ENCODE peak calls at places on chromosome X, in seven cellular contexts. I, X, Z, M, B, F and H are unnamed samples.

GRCh38 chrX:45824471-45824870 is 623.8 kb upstream of the DIPK2B start:
- DNase-seq in M (no peak), X (peak; percentile 93), I (peak; percentile 96), F (no peak), Z (no peak), B (peak; percentile 17), H (peak; percentile 93)

GRCh38 chrX:19879181-19879580 is 8.2 kb downstream of the SH3KBP1 start:
- DNase-seq in I (no peak), X (no peak), M (no peak), B (no peak), F (no peak), Z (no peak), H (no peak)

GRCh38 chrX:144916785-144917184 is 330.5 kb upstream of the SPANXN1 start:
- DNase-seq in B (no peak), X (no peak), Z (no peak), I (no peak), M (no peak), F (no peak), H (no peak)

GRCh38 chrX:18674417-18674787 is 2.5 kb upstream of the RS1 start:
- DNase-seq in B (no peak), F (no peak), X (no peak), Z (peak; percentile 58), M (peak; percentile 61), I (no peak), H (no peak)

GRCh38 chrX:8067754-8068469 is 103.2 kb downstream of the VCX2 start:
- DNase-seq in F (no peak), X (peak; percentile 13), Z (no peak), B (no peak), I (peak; percentile 28), M (no peak), H (no peak)

GRCh38 chrX:119655125-119655524 is 37.8 kb downstream of the SEPTIN6 start:
- DNase-seq in I (peak; percentile 88), M (peak; percentile 66), B (peak; percentile 41), X (peak; percentile 96), Z (no peak), F (no peak), H (peak; percentile 70)

GRCh38 chrX:152861116-152861515 is 30.3 kb downstream of the NSDHL start:
- DNase-seq in Z (no peak), M (no peak), B (no peak), X (peak; percentile 10), F (no peak), I (peak; percentile 21), H (no peak)

GRCh38 chrX:3541336-3541735 is 172.1 kb downstream of the PRKX start:
- DNase-seq in B (no peak), F (no peak), Z (no peak), I (no peak), M (no peak), X (no peak), H (no peak)

GRCh38 chrX:443676-444210 is 57.0 kb upstream of the PPP2R3B start:
- DNase-seq in B (no peak), M (no peak), X (no peak), Z (no peak), I (no peak), F (no peak), H (no peak)

GRCh38 chrX:27008486-27008885 is 454.7 kb downstream of the PPP4R3C start:
- DNase-seq in Z (no peak), X (no peak), F (no peak), B (no peak), I (no peak), M (no peak), H (no peak)

GRCh38 chrX:74118503-74118902 is 185.5 kb upstream of the ZCCHC13 start:
- DNase-seq in M (no peak), Z (no peak), I (no peak), X (no peak), F (no peak), B (no peak), H (no peak)

GRCh38 chrX:2691543-2692220 is 587 bp downstream of the CD99 start:
- DNase-seq in I (peak; percentile 31), M (no peak), Z (peak; percentile 78), X (peak; percentile 49), F (peak; percentile 41), B (no peak), H (peak; percentile 62)

GRCh38 chrX:135345328-135345645 is 36.0 kb downstream of the ETDC start:
- DNase-seq in M (no peak), Z (no peak), X (peak; percentile 65), I (peak; percentile 49), F (peak; percentile 29), B (no peak), H (peak; percentile 67)

GRCh38 chrX:44071847-44072545 is 98.8 kb upstream of the NDP start:
- DNase-seq in I (peak; percentile 55), M (no peak), B (no peak), X (peak; percentile 1), Z (no peak), F (no peak), H (peak; percentile 30)

GRCh38 chrX:70762285-70762684 is 146.2 kb downstream of the TEX11 start:
- DNase-seq in B (no peak), M (no peak), I (no peak), X (no peak), Z (no peak), F (no peak), H (no peak)

GRCh38 chrX:14027511-14028019 is 2.1 kb downstream of the GEMIN8 start:
- DNase-seq in B (no peak), M (no peak), Z (no peak), F (no peak), X (peak; percentile 58), I (peak; percentile 86), H (peak; percentile 75)

GRCh38 chrX:101676571-101676970 is 16.9 kb upstream of the ARMCX2 start:
- DNase-seq in I (no peak), M (no peak), X (no peak), B (no peak), F (no peak), Z (no peak), H (no peak)

DNA sequence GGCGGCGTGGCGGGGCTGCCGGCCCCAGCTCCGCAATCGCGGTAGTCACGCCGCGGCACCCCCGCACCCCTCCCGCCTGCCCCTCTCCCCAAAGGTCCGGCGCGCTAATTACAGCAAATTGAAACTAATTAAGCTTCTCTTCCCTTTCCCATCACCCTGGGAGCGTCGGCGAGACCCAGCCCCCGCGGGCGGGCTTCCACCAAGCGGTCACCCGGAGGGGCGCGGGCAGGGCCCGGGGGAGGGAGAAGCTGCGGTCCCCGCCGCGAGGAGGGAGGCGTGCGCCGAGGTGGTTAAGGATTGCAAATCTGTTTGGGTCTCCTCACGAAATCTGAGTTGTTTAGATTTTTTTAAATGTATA is 13.1 kb downstream of the ARX start:
- DNase-seq in B (no peak), M (no peak), X (no peak), I (no peak), Z (no peak), F (no peak), H (no peak)
- H3K4me3 ChIP-seq in B (no peak overlapping the region), M (no peak overlapping the region), X (peak overlapping the region; percentile 17), I (peak overlapping the region; percentile 6), Z (no peak overlapping the region), F (no peak overlapping the region), H (no peak overlapping the region)

GRCh38 chrX:131827935-131828334 is 195.2 kb upstream of the STK26 start:
- DNase-seq in M (no peak), F (no peak), B (peak; percentile 45), Z (no peak), X (peak; percentile 7), I (no peak), H (peak; percentile 35)

GRCh38 chrX:131826572-131826971 is 196.5 kb upstream of the STK26 start:
- DNase-seq in B (no peak), Z (no peak), M (no peak), I (no peak), F (no peak), X (no peak), H (no peak)

GRCh38 chrX:131831185-131831520 is 191.9 kb upstream of the STK26 start:
- DNase-seq in Z (no peak), M (no peak), F (no peak), I (peak; percentile 3), X (no peak), B (no peak), H (no peak)

GRCh38 chrX:131828482-131828881 is 194.6 kb upstream of the STK26 start:
- DNase-seq in I (no peak), X (no peak), M (no peak), F (no peak), Z (no peak), B (no peak), H (no peak)

DNA sequence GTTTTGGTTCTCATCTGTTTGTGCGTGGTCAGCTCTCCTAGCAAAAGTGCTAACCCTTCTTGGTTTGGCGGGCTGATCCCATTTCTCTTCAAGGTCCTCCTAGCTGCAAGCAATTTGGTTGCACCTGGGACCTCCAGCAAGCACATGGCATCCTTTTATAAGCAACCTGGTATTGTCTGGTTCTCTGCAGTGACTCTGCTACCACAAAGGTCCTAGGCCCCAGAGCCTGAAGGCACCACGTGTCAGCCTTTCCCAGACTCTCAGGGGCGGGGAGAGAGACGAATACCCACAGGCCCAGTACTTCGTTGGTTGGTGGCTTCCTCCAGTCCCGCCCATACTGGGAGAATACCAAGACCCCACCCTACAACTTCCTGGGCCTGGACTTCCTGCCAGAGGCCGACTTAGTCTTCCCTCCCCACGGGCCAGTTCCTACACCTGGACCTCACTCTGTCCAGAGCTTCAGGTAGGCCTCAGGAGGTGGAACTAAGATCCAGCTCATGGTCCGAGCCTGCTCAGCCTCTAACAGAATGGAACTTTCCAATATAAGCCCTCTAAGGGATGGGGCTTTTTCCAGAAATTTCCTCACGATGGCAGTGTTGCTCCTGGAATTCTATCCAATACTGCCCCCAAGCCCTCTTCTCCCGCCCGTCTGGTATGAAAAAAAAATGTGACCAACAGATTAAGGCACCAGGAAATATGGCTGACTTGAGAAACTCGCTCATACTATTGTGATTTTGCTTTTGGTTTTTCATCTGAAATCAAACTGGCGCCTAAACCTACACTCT is 192.5 kb upstream of the STK26 start:
- DNase-seq in B (peak; percentile 50), F (peak; percentile 22), M (peak; percentile 79), Z (no peak), I (peak; percentile 69), X (peak; percentile 82), H (peak; percentile 88)
- H3K4me3 ChIP-seq in B (no peak overlapping the region), F (peak overlapping the region; percentile 14), M (no peak overlapping the region), Z (no peak overlapping the region), I (peak overlapping the region; percentile 28), X (peak overlapping the region; percentile 17), H (peak overlapping the region; percentile 56)

GRCh38 chrX:48466696-48467095 is 3.4 kb downstream of the SLC38A5 start:
- DNase-seq in B (no peak), I (no peak), M (no peak), X (no peak), F (no peak), Z (no peak), H (no peak)

GRCh38 chrX:48468693-48469691 is 1.1 kb downstream of the SLC38A5 start:
- DNase-seq in Z (no peak), M (no peak), B (peak; percentile 42), F (no peak), I (no peak), X (no peak), H (no peak)

GRCh38 chrX:48467331-48467761 is 2.7 kb downstream of the SLC38A5 start:
- DNase-seq in Z (no peak), M (no peak), B (no peak), X (no peak), I (no peak), F (no peak), H (no peak)

GRCh38 chrX:48470110-48470832 is at the start of gene SLC38A5:
- DNase-seq in B (no peak), X (no peak), M (no peak), Z (no peak), F (no peak), I (no peak), H (no peak)

GRCh38 chrX:48468247-48468671 is 1.8 kb downstream of the SLC38A5 start:
- DNase-seq in F (no peak), Z (no peak), X (no peak), I (no peak), B (peak; percentile 3), M (no peak), H (no peak)
- H3K4me3 ChIP-seq in F (peak overlapping the region; percentile 13), Z (no peak overlapping the region), X (peak overlapping the region; percentile 5), I (peak overlapping the region; percentile 30), B (peak overlapping the region; percentile 57), M (peak overlapping the region; percentile 6), H (peak overlapping the region; percentile 53)

GRCh38 chrX:154002215-154002719 is 17.4 kb downstream of the IRAK1 start:
- DNase-seq in X (peak; percentile 33), F (peak; percentile 32), M (no peak), Z (peak; percentile 77), B (peak; percentile 37), I (peak; percentile 61), H (peak; percentile 75)
- H3K4me3 ChIP-seq in X (no peak overlapping the region), F (no peak overlapping the region), M (no peak overlapping the region), Z (no peak overlapping the region), B (no peak overlapping the region), I (no peak overlapping the region), H (no peak overlapping the region)